ENCODE peak calls at places on chromosome 14, in ten cellular contexts. M is mammary epithelial cell; W is CD8-positive, alpha-beta T cell; C is WERI-Rb-1; B is stomach; U is right lobe of liver; L is kidney; F is pancreas; G is heart right ventricle; Q is ascending aorta. J is an unnamed sample.

GRCh38 chr14:86646688-86647687 is 1117.0 kb downstream of the FLRT2 start:
- DNase-seq in F (no peak), B (no peak), C (no peak), U (no peak), Q (no peak), M (peak; percentile 7), G (no peak), W (no peak), L (no peak), J (no peak)

GRCh38 chr14:69699743-69700309 is 67.1 kb upstream of the SRSF5 start:
- DNase-seq in U (no peak), B (peak; percentile 48), Q (no peak), M (no peak), F (no peak), W (no peak), G (no peak), C (no peak), L (no peak), J (no peak)

GRCh38 chr14:77598366-77599050 is 17.9 kb downstream of the SPTLC2 start:
- DNase-seq in C (no peak), L (peak; percentile 37), Q (no peak), U (no peak), G (no peak), B (no peak), M (no peak), W (peak; percentile 22), F (no peak), J (no peak)

GRCh38 chr14:80336613-80337106 is 125.4 kb upstream of the DIO2 start:
- DNase-seq in Q (no peak), F (no peak), M (no peak), G (no peak), B (no peak), C (no peak), W (no peak), U (no peak), L (no peak), J (no peak)

GRCh38 chr14:101973356-101973755 is 9.0 kb downstream of the DYNC1H1 start:
- DNase-seq in G (no peak), C (no peak), U (no peak), B (no peak), M (no peak), F (no peak), Q (no peak), W (no peak), L (no peak), J (no peak)

GRCh38 chr14:34003052-34003668 is 52.3 kb upstream of the EGLN3 start:
- DNase-seq in M (no peak), G (no peak), F (no peak), B (no peak), C (no peak), L (no peak), W (no peak), U (no peak), Q (no peak), J (no peak)

GRCh38 chr14:81980601-81981310 is 447.1 kb upstream of the SEL1L start:
- DNase-seq in C (no peak), Q (no peak), U (peak; percentile 62), F (no peak), B (no peak), L (no peak), W (no peak), M (no peak), G (no peak), J (no peak)

GRCh38 chr14:64784006-64784405 is 79.8 kb downstream of the PLEKHG3 start:
- DNase-seq in U (no peak), M (no peak), F (no peak), L (no peak), Q (no peak), B (no peak), C (no peak), W (no peak), G (no peak), J (no peak)

DNA sequence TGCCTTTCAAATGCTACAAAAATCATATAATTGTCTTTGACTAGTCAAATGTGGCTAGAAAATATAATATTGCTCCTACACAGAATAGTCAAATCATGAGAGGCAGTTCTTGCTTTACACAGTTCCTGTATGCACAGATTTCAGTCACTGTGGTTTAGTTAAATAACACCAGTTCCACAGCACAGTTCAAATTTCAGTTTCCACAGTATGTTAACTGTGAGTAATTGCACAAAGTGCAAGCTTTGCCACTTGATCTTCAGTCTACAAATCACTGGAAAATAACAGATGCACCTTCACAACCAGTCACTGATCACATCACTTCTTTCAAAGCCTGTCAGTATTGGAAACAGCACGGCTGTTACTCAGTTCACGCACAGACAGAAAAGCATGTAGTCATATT is 38.7 kb downstream of the KCNH5 start:
- DNase-seq in W (no peak), M (no peak), Q (no peak), G (no peak), C (no peak), F (no peak), B (no peak), U (no peak), L (no peak), J (no peak)
- TF ChIP-seq CTCF in W (no peak), M (no peak), Q (no peak), G (no peak), C (no peak), F (no peak), B (no peak), U (no peak), L (no peak), J (no peak)

DNA sequence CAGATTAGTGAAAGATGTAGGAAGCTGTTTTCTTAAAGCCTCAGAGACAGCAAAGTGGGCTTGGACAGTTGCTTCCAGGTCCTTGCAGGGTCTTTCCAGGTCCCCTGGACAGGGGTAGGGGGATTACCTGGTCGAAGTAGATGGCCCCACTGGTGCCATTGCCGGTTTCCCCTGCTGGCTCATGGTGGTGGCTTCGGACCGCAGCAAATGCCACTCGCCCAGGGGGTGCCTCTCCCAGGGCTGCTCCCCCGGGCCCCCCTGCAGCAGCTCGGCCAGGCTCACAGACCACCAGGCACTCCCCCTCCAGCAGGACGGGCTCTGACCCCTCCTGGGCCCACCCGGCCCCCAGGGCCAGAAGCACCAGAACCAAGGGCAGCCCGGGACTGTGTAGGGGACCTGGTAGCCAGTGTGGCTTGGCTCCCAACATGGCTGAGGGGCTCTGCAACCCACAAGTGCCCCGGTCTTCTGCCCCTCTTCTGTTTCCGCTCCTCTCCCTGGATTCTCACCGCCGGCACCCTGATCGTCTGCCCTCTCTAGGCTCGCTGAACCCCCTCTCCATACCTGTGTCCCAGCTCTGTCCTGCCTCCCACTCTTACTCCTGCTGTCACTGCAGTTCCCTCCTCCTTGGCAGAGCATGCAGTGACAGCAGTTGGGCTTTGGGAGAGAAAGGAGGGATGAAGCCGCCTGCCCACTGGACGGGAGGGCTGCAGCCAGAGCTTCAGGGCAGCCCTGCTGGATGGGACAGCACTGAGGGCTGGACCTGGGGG is 657 bp downstream of the CBLN3 start:
- DNase-seq in Q (no peak), B (peak; percentile 23), F (peak; percentile 74), U (no peak), C (no peak), L (no peak), M (no peak), G (no peak), W (no peak), J (no peak)
- H3K4me3 ChIP-seq in Q (peak overlapping the region; percentile 78), B (peak overlapping the region; percentile 77), F (peak overlapping the region; percentile 74), U (peak overlapping the region; percentile 84), C (peak overlapping the region; percentile 56), L (no peak overlapping the region), M (peak overlapping the region; percentile 75), G (peak overlapping the region; percentile 76), W (no peak overlapping the region), J (peak overlapping the region; percentile 76)

GRCh38 chr14:94077823-94078222 is 3.2 kb downstream of the DDX24 start:
- DNase-seq in M (no peak), U (no peak), G (no peak), B (no peak), F (no peak), L (no peak), W (no peak), C (no peak), Q (no peak), J (no peak)

GRCh38 chr14:94075008-94075407 is 6.0 kb downstream of the DDX24 start:
- DNase-seq in L (no peak), M (no peak), F (no peak), B (no peak), U (no peak), Q (no peak), C (no peak), W (no peak), G (no peak), J (no peak)

GRCh38 chr14:94077111-94077821 is 3.7 kb downstream of the DDX24 start:
- DNase-seq in L (no peak), U (no peak), M (no peak), C (no peak), G (no peak), B (no peak), Q (no peak), W (no peak), F (no peak), J (no peak)

GRCh38 chr14:94079891-94080605 is 954 bp downstream of the DDX24 start:
- DNase-seq in W (no peak), L (no peak), G (no peak), M (no peak), Q (no peak), U (no peak), C (peak; percentile 36), F (no peak), B (no peak), J (peak; percentile 11)

DNA sequence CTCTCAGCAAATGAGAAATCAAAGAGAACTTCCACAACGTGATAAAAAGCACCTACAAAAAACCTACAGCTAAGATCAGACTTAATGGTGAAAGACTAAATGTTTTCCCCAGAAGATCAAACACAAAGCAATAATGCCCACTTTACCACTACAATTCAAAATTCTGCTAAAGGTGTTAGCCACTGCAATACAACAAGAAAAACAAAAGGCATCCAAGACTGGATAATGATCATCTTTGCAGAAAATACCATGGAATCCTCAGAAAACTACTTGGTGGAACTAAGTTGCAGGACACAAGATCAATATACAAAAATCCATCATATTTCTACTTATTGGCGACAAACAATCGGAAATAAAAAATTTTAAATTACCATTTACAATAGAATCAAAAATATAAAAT is 6.5 kb downstream of the DDX24 start:
- DNase-seq in W (no peak), U (no peak), G (no peak), L (no peak), Q (no peak), B (no peak), M (no peak), F (no peak), C (no peak), J (no peak)
- H3K9me3 ChIP-seq in W (peaks cover 4% of the 10 kb centered on the region), U (no peaks in the 10 kb centered on the region), G (peaks cover 5% of the 10 kb centered on the region), L (no peaks in the 10 kb centered on the region), Q (peaks cover 7% of the 10 kb centered on the region), B (peaks cover 10% of the 10 kb centered on the region), M (peaks cover 11% of the 10 kb centered on the region), F (no peaks in the 10 kb centered on the region), C (peaks cover 6% of the 10 kb centered on the region), J (no peaks in the 10 kb centered on the region)

DNA sequence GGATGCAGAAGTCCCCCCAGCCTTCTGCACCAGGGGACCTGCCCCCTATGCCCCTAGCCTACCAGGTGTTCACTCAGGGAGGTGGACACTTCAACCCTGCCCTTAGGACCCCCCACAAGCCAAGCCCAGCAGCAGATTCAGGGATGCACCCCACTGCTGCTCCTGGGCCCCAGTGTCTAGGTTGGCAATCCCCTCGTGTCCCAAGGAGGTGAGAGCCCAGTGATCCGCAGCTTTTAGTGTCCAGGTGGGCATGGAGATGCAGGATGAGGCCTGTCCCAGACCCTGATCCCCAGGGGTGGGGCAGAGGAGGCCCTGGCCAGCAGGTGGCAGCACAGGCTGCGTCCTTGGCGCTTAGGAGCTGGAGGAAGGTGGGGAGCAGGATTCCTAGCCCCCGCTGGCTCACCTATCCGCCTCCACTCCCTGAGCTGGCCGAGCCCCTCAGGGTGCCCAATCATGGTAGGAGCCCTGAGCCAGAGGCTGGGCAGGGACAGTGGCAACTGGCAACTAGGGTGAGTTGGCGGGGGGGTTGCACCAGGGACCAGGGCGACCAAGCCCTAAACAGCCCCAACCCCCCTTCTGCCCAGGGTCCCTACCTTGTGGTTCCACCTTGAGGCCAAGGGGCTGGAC is 4.1 kb downstream of the CKB start:
- DNase-seq in W (peak; percentile 70), F (peak; percentile 91), M (peak; percentile 30), U (peak; percentile 73), C (peak; percentile 85), L (peak; percentile 87), Q (no peak), B (peak; percentile 81), G (peak; percentile 78), J (no peak)
- TF ChIP-seq CTCF in W (peak; percentile 82), F (peak; percentile 86), M (peak; percentile 85), U (peak; percentile 96), C (peak; percentile 98), L (peak; percentile 79), Q (peak; percentile 96), B (no peak), G (peak; percentile 95), J (peak; percentile 90)

J was measured in gastrocnemius medialis.